ENCODE peak calls at places on chromosomes 2 and 18, in ten cellular contexts. K is suprapubic skin; M is upper lobe of right lung; C is stimulated activated CD8-positive, alpha-beta memory T cell treated with anti-CD3 and anti-CD28 coated beads, Interleukin-15, amount 100 ng/mL, for 24 hours; D is CD4-positive, alpha-beta T cell; A is fibroblast of villous mesenchyme; I is AG09319; J is kidney epithelial cell; W is stimulated activated naive CD8-positive, alpha-beta T cell treated with anti-CD3 and anti-CD28 coated beads, Interleukin-15, amount 100 ng/mL, for 72 hours; V is NCI-H1092. R is an unnamed sample.

GRCh38 chr2:16774091-16774490 is 108.5 kb upstream of the CYRIA start:
- DNase-seq in K (no peak), M (no peak), C (no peak), D (no peak), A (peak), I (no peak), J (no peak), W (no peak), V (no peak), R (peak)

GRCh38 chr2:106572541-106573148 is 85.5 kb downstream of the CD8B2 start:
- DNase-seq in K (no peak), M (no peak), C (no peak), D (no peak), A (no peak), I (no peak), J (peak), W (no peak), V (no peak), R (no peak)

GRCh38 chr2:202545523-202545922 is 89.2 kb upstream of the FAM117B start:
- DNase-seq in K (no peak), M (no peak), C (no peak), D (no peak), A (no peak), I (no peak), J (no peak), W (no peak), V (no peak), R (no peak)

GRCh38 chr18:64110692-64111480 is 38.0 kb downstream of the LINC00305 start:
- DNase-seq in K (no peak), M (no peak), C (no peak), D (no peak), A (peak), I (no peak), J (no peak), W (no peak), V (peak), R (no peak)

GRCh38 chr2:235510305-235510704 is 16.5 kb downstream of the AGAP1 start:
- DNase-seq in K (no peak), M (no peak), C (no peak), D (no peak), A (no peak), I (no peak), J (no peak), W (no peak), V (no peak), R (no peak)

GRCh38 chr2:18266188-18266587 is 294.3 kb downstream of the RDH14 start:
- DNase-seq in K (no peak), M (no peak), C (no peak), D (no peak), A (no peak), I (no peak), J (no peak), W (no peak), V (no peak), R (no peak)

GRCh38 chr2:133053541-133053940 is 383.5 kb upstream of the LYPD1 start:
- DNase-seq in K (no peak), M (no peak), C (no peak), D (no peak), A (no peak), I (no peak), J (no peak), W (no peak), V (no peak), R (no peak)

GRCh38 chr2:101518470-101519172 is 43.7 kb upstream of the RFX8 start:
- DNase-seq in K (no peak), M (no peak), C (no peak), D (no peak), A (peak), I (no peak), J (no peak), W (no peak), V (no peak), R (peak)

GRCh38 chr2:109164739-109165221 is 35.8 kb downstream of the SH3RF3 start:
- DNase-seq in K (no peak), M (no peak), C (no peak), D (no peak), A (peak), I (peak), J (no peak), W (no peak), V (no peak), R (peak)

GRCh38 chr2:183070942-183071844 is 7.4 kb upstream of the DUSP19 start:
- DNase-seq in K (no peak), M (peak), C (no peak), D (no peak), A (peak), I (no peak), J (no peak), W (no peak), V (no peak), R (peak)

GRCh38 chr2:241943961-241944575 is 74.5 kb downstream of the RTP5 start:
- DNase-seq in K (peak), M (no peak), C (no peak), D (no peak), A (no peak), I (no peak), J (no peak), W (no peak), V (no peak), R (no peak)